ENCODE peak calls at places on chromosomes 2 and 18, in nine cellular contexts. S, D, J, B, E, C, V, N and L are unnamed samples.

GRCh38 chr2:212722046-212722445 is 183.4 kb upstream of the ERBB4 start:
- DNase-seq in N (no peak), D (no peak), J (no peak), C (no peak), B (no peak), E (no peak), V (no peak), S (no peak), L (no peak)

GRCh38 chr2:47555368-47555767 is 152.4 kb downstream of the MSH2 start:
- DNase-seq in N (no peak), C (no peak), S (no peak), D (no peak), E (no peak), V (no peak), B (no peak), J (no peak), L (no peak)

GRCh38 chr2:56522605-56523089 is 338.9 kb downstream of the CCDC85A start:
- DNase-seq in N (no peak), D (no peak), S (peak; percentile 39), V (no peak), E (no peak), J (peak; percentile 63), C (no peak), B (peak; percentile 20), L (peak; percentile 73)

GRCh38 chr18:8020133-8020846 is 453.2 kb downstream of the PTPRM start:
- DNase-seq in V (no peak), J (no peak), S (no peak), C (no peak), D (no peak), E (no peak), N (no peak), B (no peak), L (no peak)

GRCh38 chr2:59905731-59906130 is 647.7 kb downstream of the BCL11A start:
- DNase-seq in C (no peak), J (no peak), N (no peak), V (no peak), D (no peak), B (no peak), E (no peak), S (no peak), L (no peak)

GRCh38 chr2:21118302-21118920 is 5.4 kb upstream of the TDRD15 start:
- DNase-seq in B (peak; percentile 4), S (peak; percentile 26), E (peak; percentile 10), J (no peak), D (peak; percentile 18), V (peak; percentile 59), C (peak; percentile 52), N (peak; percentile 28), L (peak; percentile 11)

GRCh38 chr2:3483227-3483985 is 35.9 kb downstream of the ADI1 start:
- DNase-seq in C (no peak), S (peak; percentile 98), V (peak; percentile 44), J (peak; percentile 62), N (peak; percentile 94), D (no peak), E (peak; percentile 96), B (no peak), L (no peak)

GRCh38 chr18:21489119-21489750 is 111.3 kb downstream of the ESCO1 start:
- DNase-seq in J (no peak), V (peak; percentile 25), C (peak; percentile 51), E (peak; percentile 63), S (peak; percentile 64), N (peak; percentile 81), B (peak; percentile 33), D (peak; percentile 46), L (peak; percentile 15)

GRCh38 chr2:64143154-64144056 is 815 bp downstream of the PELI1 start:
- DNase-seq in C (peak; percentile 77), D (peak; percentile 33), V (no peak), S (peak; percentile 43), N (peak; percentile 76), B (no peak), J (peak; percentile 40), E (peak; percentile 43), L (peak; percentile 28)

GRCh38 chr2:177031435-177032222 is 181.0 kb upstream of the HNRNPA3 start:
- DNase-seq in E (no peak), V (no peak), J (no peak), S (no peak), C (no peak), N (peak; percentile 13), B (no peak), D (no peak), L (no peak)

GRCh38 chr2:153866595-153866994 is 5.1 kb upstream of the GALNT13 start:
- DNase-seq in V (no peak), N (no peak), B (no peak), C (no peak), E (no peak), D (no peak), S (no peak), J (no peak), L (no peak)

GRCh38 chr2:88253375-88253774 is 83.2 kb downstream of the THNSL2 start:
- DNase-seq in D (no peak), C (no peak), B (no peak), N (no peak), V (no peak), E (no peak), S (no peak), J (no peak), L (no peak)

GRCh38 chr2:65050931-65051330 is 5.3 kb upstream of the CEP68 start:
- DNase-seq in B (peak; percentile 73), E (no peak), C (no peak), V (no peak), N (no peak), D (no peak), S (no peak), J (no peak), L (no peak)

GRCh38 chr18:59249186-59249774 is 24.0 kb downstream of the RAX start:
- DNase-seq in C (peak; percentile 78), S (peak; percentile 85), J (no peak), D (peak; percentile 36), E (peak; percentile 45), B (peak; percentile 78), N (peak; percentile 63), V (peak; percentile 57), L (peak; percentile 78)